ENCODE peak calls at places on chromosomes 4 and X, in four cellular contexts. E is A549, C is K562, N is GM12878. L is an unnamed sample.

GRCh38 chr4:145324161-145324560 is 143.8 kb upstream of the OTUD4 start:
- DNase-seq in E (no peak), C (no peak), N (no peak), L (no peak)

GRCh38 chr4:177785000-177785399 is 342.8 kb upstream of the AGA start:
- DNase-seq in E (no peak), C (no peak), N (no peak), L (no peak)

GRCh38 chr4:36863601-36864000 is 380.9 kb upstream of the NWD2 start:
- DNase-seq in E (no peak), C (no peak), N (no peak), L (no peak)

GRCh38 chr4:39574946-39575345 is 47.7 kb upstream of the UGDH start:
- DNase-seq in E (no peak), C (no peak), N (no peak), L (no peak)

GRCh38 chr4:173509031-173510001 is 20.7 kb downstream of the HAND2 start:
- DNase-seq in E (no peak), C (no peak), N (no peak), L (no peak)

GRCh38 chr4:111806331-111806730 is 338.9 kb upstream of the FAM241A start:
- DNase-seq in E (peak), C (no peak), N (no peak), L (no peak)

GRCh38 chrX:23904096-23904495 is 3.6 kb downstream of the APOO start:
- DNase-seq in E (no peak), C (peak), N (no peak), L (peak)

GRCh38 chr4:166252487-166253402 is 379.7 kb downstream of the TLL1 start:
- DNase-seq in E (no peak), C (no peak), N (no peak), L (no peak)

GRCh38 chr4:185730387-185730786 is 81.6 kb downstream of the SORBS2 start:
- DNase-seq in E (no peak), C (peak), N (no peak), L (no peak)

GRCh38 chrX:138791551-138791950 is 80.0 kb upstream of the FGF13 start:
- DNase-seq in E (no peak), C (no peak), N (no peak), L (no peak)

GRCh38 chr4:118849867-118850812 is 14.2 kb upstream of the SEC24D start:
- DNase-seq in E (no peak), C (no peak), N (no peak), L (peak)

GRCh38 chr4:155207534-155208257 is 740 bp upstream of the NPY2R start:
- DNase-seq in E (peak), C (no peak), N (no peak), L (no peak)

GRCh38 chrX:7077241-7077909 is 70.1 kb upstream of the STS start:
- DNase-seq in E (no peak), C (no peak), N (no peak), L (no peak)

GRCh38 chr4:42417491-42417890 is 20.2 kb downstream of the SHISA3 start:
- DNase-seq in E (no peak), C (no peak), N (no peak), L (peak)

GRCh38 chr4:176837176-176837915 is 44.6 kb upstream of the VEGFC start:
- DNase-seq in E (no peak), C (no peak), N (no peak), L (no peak)

GRCh38 chrX:134727363-134727762 is 69.1 kb upstream of the PLAC1 start:
- DNase-seq in E (peak), C (no peak), N (no peak), L (no peak)

GRCh38 chr4:113901994-113902787 is 77.3 kb downstream of the ARSJ start:
- DNase-seq in E (no peak), C (no peak), N (no peak), L (no peak)

GRCh38 chrX:22278375-22278774 is 5.7 kb downstream of the CBLL2 start:
- DNase-seq in E (peak), C (peak), N (no peak), L (no peak)

GRCh38 chrX:140034916-140035315 is 69.6 kb upstream of the CXorf66 start:
- DNase-seq in E (no peak), C (peak), N (no peak), L (no peak)

GRCh38 chr4:143188325-143189088 is 3.8 kb downstream of the USP38 start:
- DNase-seq in E (no peak), C (no peak), N (no peak), L (no peak)

GRCh38 chr4:85929926-85930325 is 429.9 kb downstream of the MAPK10 start:
- DNase-seq in E (no peak), C (no peak), N (no peak), L (no peak)

GRCh38 chr4:77852892-77853495 is 9.6 kb upstream of the MRPL1 start:
- DNase-seq in E (no peak), C (no peak), N (peak), L (no peak)

GRCh38 chrX:29617725-29618124 is 597.6 kb upstream of the MAGEB2 start:
- DNase-seq in E (no peak), C (no peak), N (no peak), L (no peak)

GRCh38 chr4:77599378-77599777 is 6.2 kb upstream of the CXCL13 start:
- DNase-seq in E (peak), C (peak), N (no peak), L (peak)

GRCh38 chr4:62410371-62411003 is 1210.4 kb downstream of the ADGRL3 start:
- DNase-seq in E (no peak), C (no peak), N (no peak), L (no peak)

GRCh38 chr4:58301384-58301783 is 1191.2 kb upstream of the IGFBP7 start:
- DNase-seq in E (no peak), C (no peak), N (no peak), L (no peak)

GRCh38 chrX:11319689-11320302 is 26.6 kb downstream of the AMELX start:
- DNase-seq in E (no peak), C (no peak), N (no peak), L (peak)

GRCh38 chrX:145817666-145818521 is at the start of gene SLITRK2:
- DNase-seq in E (no peak), C (no peak), N (no peak), L (no peak)

GRCh38 chr4:140078366-140078765 is 75.6 kb downstream of the MAML3 start:
- DNase-seq in E (no peak), C (no peak), N (no peak), L (peak)

GRCh38 chrX:151981129-151981528 is 6.7 kb upstream of the GABRE start:
- DNase-seq in E (no peak), C (no peak), N (no peak), L (peak)

GRCh38 chrX:118660085-118660484 is 67.3 kb upstream of the IL13RA1 start:
- DNase-seq in E (no peak), C (no peak), N (no peak), L (no peak)

GRCh38 chrX:118666521-118666920 is 60.9 kb upstream of the IL13RA1 start:
- DNase-seq in E (peak), C (no peak), N (no peak), L (peak)

DNA sequence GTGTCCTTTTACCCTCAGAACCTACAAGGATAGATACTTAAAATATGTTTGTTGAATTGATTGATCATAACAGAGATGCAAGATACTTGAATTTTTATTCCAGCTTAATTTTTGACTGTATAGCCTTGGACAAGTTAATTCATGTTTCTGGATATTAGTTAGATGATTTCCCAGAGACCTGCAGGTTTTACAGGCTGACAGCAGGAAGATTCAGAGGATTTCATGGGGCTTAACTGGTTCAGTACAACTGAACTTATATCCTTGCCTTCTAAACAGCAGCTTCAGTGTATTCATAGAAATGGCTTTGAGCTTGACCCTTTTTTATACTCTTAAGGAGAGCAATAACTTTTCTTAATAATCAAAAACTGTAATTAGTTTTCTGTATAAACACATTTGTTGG is 62.2 kb upstream of the IL13RA1 start:
- DNase-seq in E (no peak), C (no peak), N (no peak), L (no peak)
- TF ChIP-seq ELK1 in E (no peak), C (no peak), N (no peak), L (no peak)

GRCh38 chr4:138235419-138235952 is 6.7 kb downstream of the SLC7A11 start:
- DNase-seq in E (no peak), C (peak), N (no peak), L (peak)
- TF ChIP-seq ELK1 in E (no peak), C (no peak), N (no peak), L (no peak)

GRCh38 chr4:8760561-8760960 is 111.1 kb downstream of the HMX1 start:
- DNase-seq in E (no peak), C (no peak), N (no peak), L (no peak)

GRCh38 chr4:8761824-8762205 is 109.8 kb downstream of the HMX1 start:
- DNase-seq in E (no peak), C (no peak), N (no peak), L (no peak)

GRCh38 chr4:8761167-8761823 is 110.3 kb downstream of the HMX1 start:
- DNase-seq in E (no peak), C (no peak), N (no peak), L (no peak)

GRCh38 chr4:8762951-8763735 is 108.5 kb downstream of the HMX1 start:
- DNase-seq in E (no peak), C (no peak), N (no peak), L (no peak)

GRCh38 chr4:8762356-8762755 is 109.3 kb downstream of the HMX1 start:
- DNase-seq in E (no peak), C (no peak), N (no peak), L (no peak)
- TF ChIP-seq ELK1 in E (no peak), C (no peak), N (no peak), L (no peak)

GRCh38 chr4:8707045-8707781 is 114.6 kb downstream of the CPZ start:
- DNase-seq in E (no peak), C (no peak), N (no peak), L (no peak)
- TF ChIP-seq ELK1 in E (no peak), C (no peak), N (no peak), L (no peak)